ENCODE peak calls at places on chromosomes 7 and 10, in ten cellular contexts. U, J, M, D, X, S, N, C, H and Q are unnamed samples.

GRCh38 chr7:1558181-1558811 is 2.3 kb upstream of the TMEM184A start:
- DNase-seq in J (no peak), N (no peak), C (no peak), U (peak), S (peak), H (no peak), M (no peak), D (no peak), X (no peak), Q (no peak)

GRCh38 chr7:2198760-2199159 is 34.0 kb downstream of the MAD1L1 start:
- DNase-seq in S (no peak), N (no peak), J (no peak), M (peak), D (no peak), H (no peak), X (no peak), C (no peak), U (no peak), Q (no peak)

GRCh38 chr7:112571852-112572607 is 91.2 kb downstream of the LSMEM1 start:
- DNase-seq in S (no peak), J (no peak), D (no peak), H (no peak), X (peak), N (no peak), C (no peak), U (peak), M (no peak), Q (no peak)

GRCh38 chr7:55160539-55160938 is 141.7 kb downstream of the EGFR start:
- DNase-seq in H (no peak), S (no peak), N (no peak), D (no peak), X (no peak), U (no peak), J (no peak), M (no peak), C (no peak), Q (no peak)

GRCh38 chr10:103820101-103821062 is 35.0 kb downstream of the SH3PXD2A start:
- DNase-seq in C (no peak), S (no peak), J (no peak), H (no peak), U (no peak), N (peak), X (peak), M (peak), D (peak), Q (no peak)

GRCh38 chr7:44912775-44913347 is 27.5 kb upstream of the PURB start:
- DNase-seq in C (no peak), J (no peak), M (no peak), N (peak), X (no peak), D (no peak), S (no peak), U (peak), H (no peak), Q (no peak)

GRCh38 chr10:80264081-80265056 is 25.1 kb downstream of the MAT1A start:
- DNase-seq in C (no peak), S (no peak), M (no peak), J (no peak), X (no peak), H (no peak), D (no peak), U (peak), N (no peak), Q (no peak)

GRCh38 chr10:26430641-26431163 is 7.4 kb upstream of the APBB1IP start:
- DNase-seq in X (no peak), M (no peak), H (no peak), U (no peak), J (peak), N (no peak), S (no peak), D (no peak), C (peak), Q (no peak)

GRCh38 chr10:22655312-22655973 is 58.9 kb downstream of the PIP4K2A start:
- DNase-seq in U (no peak), S (no peak), D (no peak), H (no peak), M (no peak), C (no peak), N (no peak), J (no peak), X (no peak), Q (no peak)

GRCh38 chr7:36692444-36692843 is 31.9 kb downstream of the AOAH start:
- DNase-seq in H (no peak), J (no peak), X (no peak), N (no peak), M (no peak), S (no peak), D (no peak), U (no peak), C (no peak), Q (no peak)

GRCh38 chr10:49569031-49569765 is 30.3 kb upstream of the ERCC6 start:
- DNase-seq in M (no peak), U (no peak), S (no peak), N (no peak), H (no peak), X (no peak), J (no peak), C (peak), D (no peak), Q (no peak)

GRCh38 chr7:84746347-84746746 is 440.5 kb downstream of the SEMA3D start:
- DNase-seq in D (no peak), X (no peak), H (no peak), J (no peak), M (no peak), S (no peak), U (no peak), N (no peak), C (no peak), Q (no peak)

GRCh38 chr10:88152720-88153119 is 289.3 kb downstream of the PTEN start:
- DNase-seq in H (peak), U (no peak), D (no peak), C (no peak), N (no peak), X (no peak), J (peak), M (no peak), S (no peak), Q (peak)

GRCh38 chr10:126609566-126609965 is 60.9 kb downstream of the C10orf90 start:
- DNase-seq in J (no peak), H (no peak), X (no peak), U (no peak), S (no peak), N (no peak), M (no peak), D (no peak), C (no peak), Q (no peak)

GRCh38 chr7:69654849-69655707 is 56.8 kb downstream of the AUTS2 start:
- DNase-seq in H (no peak), J (no peak), M (no peak), S (no peak), C (peak), X (no peak), U (no peak), N (no peak), D (no peak), Q (no peak)

GRCh38 chr10:95235676-95236067 is 41.6 kb downstream of the ACSM6 start:
- DNase-seq in M (no peak), U (no peak), D (no peak), C (no peak), J (no peak), H (no peak), S (no peak), N (no peak), X (no peak), Q (no peak)

GRCh38 chr7:139698879-139699278 is 78.9 kb downstream of the HIPK2 start:
- DNase-seq in M (no peak), U (no peak), H (no peak), S (no peak), J (no peak), N (no peak), C (no peak), D (no peak), X (no peak), Q (no peak)

GRCh38 chr10:81873932-81874816 is 820 bp upstream of the NRG3 start:
- DNase-seq in H (peak), C (no peak), D (peak), M (peak), N (peak), X (no peak), J (no peak), S (peak), U (no peak), Q (no peak)

GRCh38 chr10:104300736-104301292 is 31.8 kb downstream of the GSTO2 start:
- DNase-seq in M (no peak), N (peak), J (no peak), C (no peak), H (no peak), D (peak), S (no peak), U (no peak), X (peak), Q (no peak)

GRCh38 chr7:97819161-97819560 is 53.0 kb downstream of the ASNS start:
- DNase-seq in D (no peak), N (no peak), H (no peak), C (no peak), S (no peak), M (no peak), U (peak), X (no peak), J (no peak), Q (no peak)

GRCh38 chr7:50679218-50680007 is 103.3 kb downstream of the GRB10 start:
- DNase-seq in N (no peak), X (no peak), D (no peak), J (no peak), U (peak), H (no peak), S (no peak), C (no peak), M (no peak), Q (no peak)

GRCh38 chr7:135790371-135790977 is 41.9 kb upstream of the FAM180A start:
- DNase-seq in J (no peak), D (no peak), S (no peak), H (no peak), M (no peak), X (no peak), N (no peak), C (no peak), U (no peak), Q (no peak)

GRCh38 chr7:10973942-10974716 is 457 bp downstream of the PHF14 start:
- DNase-seq in H (peak), M (peak), N (peak), D (no peak), S (no peak), J (no peak), C (no peak), U (peak), X (peak), Q (peak)

GRCh38 chr7:19404912-19405329 is 259.7 kb upstream of the FERD3L start:
- DNase-seq in U (no peak), X (no peak), M (no peak), C (no peak), D (no peak), H (no peak), J (no peak), N (no peak), S (no peak), Q (no peak)

GRCh38 chr10:6578221-6579192 is 1.6 kb downstream of the PRKCQ start:
- DNase-seq in X (no peak), N (no peak), C (no peak), S (no peak), U (no peak), M (no peak), J (no peak), H (no peak), D (no peak), Q (no peak)

DNA sequence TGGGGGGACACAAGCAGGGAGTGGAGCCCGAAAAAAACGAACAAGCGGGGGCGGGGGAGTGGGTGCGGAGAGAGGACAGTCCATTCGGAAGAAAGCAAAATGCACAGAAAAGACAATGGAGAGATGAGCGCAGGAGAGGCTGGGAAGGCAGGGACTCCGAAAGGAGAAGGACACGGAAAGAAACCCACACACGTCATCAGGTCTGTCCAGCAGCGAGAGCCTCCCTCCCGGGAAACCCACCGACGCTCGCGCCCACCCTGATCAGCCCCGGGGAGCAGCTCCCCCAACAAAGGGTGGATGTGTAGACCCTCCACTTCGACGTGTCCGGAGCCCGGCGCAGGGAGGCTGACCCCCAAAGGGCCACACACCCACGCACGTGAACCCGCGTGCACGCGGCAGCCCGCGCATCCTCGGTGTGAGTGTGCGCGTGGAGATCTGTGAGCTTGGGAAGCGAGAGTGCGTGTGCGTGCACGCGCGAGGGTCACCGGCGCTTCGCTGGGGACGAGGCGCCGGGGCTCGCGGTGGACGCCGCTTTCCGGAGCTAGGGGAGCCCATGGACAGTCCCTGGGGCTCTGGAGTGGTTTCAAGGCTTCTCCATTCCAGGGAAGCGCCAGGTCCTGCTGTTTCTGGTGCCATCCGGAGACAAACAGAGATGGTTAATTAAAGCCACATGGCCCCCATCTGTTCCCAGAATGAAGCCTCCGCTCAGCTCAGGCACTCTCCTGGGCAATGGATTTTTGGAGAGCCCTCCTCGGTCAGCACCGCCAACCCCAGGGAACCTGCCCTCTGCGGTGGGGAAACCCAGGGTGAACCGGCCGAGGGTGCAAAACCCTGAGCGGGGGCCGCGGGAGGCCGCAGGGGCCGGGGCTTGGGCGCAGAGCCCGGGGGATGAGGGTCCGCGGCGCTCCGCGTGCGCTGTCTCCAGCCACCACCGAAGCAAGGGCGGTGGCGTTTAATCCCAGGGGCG is 919 bp downstream of the LAMB1 start:
- DNase-seq in J (peak), C (no peak), U (no peak), N (no peak), X (peak), H (no peak), D (peak), S (peak), M (no peak), Q (no peak)
- TF ChIP-seq POLR2A in J (no peak), C (no peak), U (no peak), N (no peak), X (no peak), H (no peak), D (no peak), S (no peak), M (no peak), Q (no peak)

DNA sequence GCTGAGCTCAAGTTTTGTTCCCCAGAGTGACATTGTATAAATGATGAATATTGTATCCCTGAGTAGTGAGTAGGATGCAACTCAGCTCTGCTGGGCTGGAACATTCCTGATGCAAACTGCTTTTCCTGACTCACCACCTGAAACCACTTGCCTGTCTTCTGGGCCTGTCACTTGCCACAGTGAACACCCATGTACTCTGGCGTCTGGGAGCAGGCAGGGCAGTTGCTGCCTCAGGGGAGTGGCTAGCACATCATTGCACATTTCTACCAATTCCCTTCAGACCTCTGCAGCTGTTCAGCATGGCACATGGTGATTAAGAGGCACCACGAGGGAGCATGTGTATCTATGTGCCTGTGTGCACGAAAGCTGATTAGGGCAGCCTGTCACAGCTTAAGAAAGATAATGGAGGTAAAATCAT is 157.3 kb downstream of the SND1 start:
- DNase-seq in U (no peak), N (no peak), H (no peak), S (no peak), J (no peak), X (no peak), D (no peak), M (no peak), C (no peak), Q (no peak)
- TF ChIP-seq POLR2AphosphoS5 in U (no peak), N (no peak), H (no peak), S (no peak), J (no peak), X (no peak), D (no peak), M (no peak), C (no peak), Q (no peak)

GRCh38 chr7:151076863-151077704 is 3.5 kb downstream of the FASTK start:
- DNase-seq in S (peak), C (no peak), M (peak), H (no peak), N (peak), X (no peak), D (no peak), U (no peak), J (no peak), Q (no peak)
- TF ChIP-seq POLR2A in S (no peak), C (no peak), M (no peak), H (no peak), N (no peak), X (no peak), D (no peak), U (peak), J (no peak), Q (no peak)

DNA sequence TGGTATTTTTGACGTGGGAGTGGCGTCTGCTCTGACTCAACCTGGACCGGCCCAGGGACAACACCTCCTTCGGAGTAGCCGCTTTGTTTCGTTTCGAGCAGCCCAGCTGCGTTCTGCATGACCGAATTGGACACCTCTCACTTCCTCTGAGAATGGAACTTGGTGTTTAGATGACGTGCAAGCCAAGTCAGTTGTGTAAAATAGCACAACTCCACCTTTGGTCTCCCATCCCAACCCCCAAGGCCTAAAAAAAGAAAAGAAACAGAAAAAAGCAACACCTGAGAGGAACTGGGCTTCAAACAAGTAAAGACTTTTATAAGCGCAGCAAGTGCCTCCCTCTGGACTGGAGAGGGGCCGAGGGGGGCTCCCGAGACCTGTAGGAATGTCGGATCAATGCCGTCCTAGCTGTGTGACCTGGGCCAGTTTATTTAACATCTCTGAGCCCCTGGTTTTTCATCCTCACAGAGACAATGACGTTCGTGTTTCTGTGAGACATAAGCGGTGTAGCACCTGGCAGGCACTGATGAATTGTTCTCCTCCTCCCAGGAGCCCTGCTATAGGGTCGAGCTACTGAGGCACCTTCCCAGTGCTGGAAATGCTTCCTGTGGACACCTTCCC is 52.0 kb upstream of the SMNDC1 start:
- DNase-seq in N (peak), J (peak), H (peak), C (no peak), S (no peak), U (no peak), M (peak), D (no peak), X (peak), Q (no peak)
- TF ChIP-seq POLR2AphosphoS5 in N (peak), J (no peak), H (no peak), C (peak), S (no peak), U (no peak), M (peak), D (peak), X (no peak), Q (no peak)

DNA sequence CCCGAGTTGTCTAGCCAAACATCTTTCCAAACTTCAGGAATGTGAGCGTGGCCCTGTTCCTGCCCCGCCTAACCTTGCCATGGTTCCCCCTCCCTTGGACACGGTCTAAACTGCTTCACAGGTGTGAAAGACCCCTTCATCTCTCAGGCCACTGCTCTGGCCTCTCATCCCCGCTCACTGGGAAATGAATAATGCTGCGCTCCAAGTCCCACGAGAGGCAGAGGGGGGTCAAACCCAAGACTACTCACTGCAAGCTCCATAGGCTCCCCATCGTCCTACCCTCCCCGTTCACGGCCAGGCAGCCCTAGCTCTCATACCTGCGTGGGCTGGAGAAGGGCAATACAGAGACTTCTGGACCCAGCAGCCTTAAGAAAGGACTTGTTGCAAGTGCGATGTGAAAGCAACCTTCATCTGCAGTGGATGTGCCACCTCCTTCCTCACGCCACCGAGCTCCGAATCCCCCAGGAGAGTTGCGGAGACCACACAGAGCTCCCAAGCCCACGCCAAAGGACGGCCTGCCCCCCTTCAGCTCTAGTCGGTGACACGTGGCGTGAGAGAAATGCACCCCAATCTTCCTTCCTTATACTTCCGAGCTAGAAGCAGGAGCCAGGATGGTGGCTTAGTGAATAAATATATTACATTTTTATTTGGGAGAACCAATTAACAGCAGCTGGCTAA is 9.7 kb downstream of the ZNF467 start:
- DNase-seq in M (peak), X (no peak), N (no peak), C (no peak), S (peak), J (no peak), H (no peak), D (no peak), U (no peak), Q (no peak)
- TF ChIP-seq POLR2A in M (no peak), X (no peak), N (no peak), C (no peak), S (no peak), J (no peak), H (no peak), D (no peak), U (no peak), Q (no peak)

GRCh38 chr10:24894309-24894708 is 58.1 kb downstream of the PRTFDC1 start:
- DNase-seq in H (no peak), X (no peak), M (no peak), D (no peak), J (no peak), U (no peak), N (no peak), S (no peak), C (no peak), Q (no peak)
- TF ChIP-seq POLR2AphosphoS5 in H (no peak), X (no peak), M (no peak), D (no peak), J (no peak), U (no peak), N (no peak), S (no peak), C (no peak), Q (no peak)

DNA sequence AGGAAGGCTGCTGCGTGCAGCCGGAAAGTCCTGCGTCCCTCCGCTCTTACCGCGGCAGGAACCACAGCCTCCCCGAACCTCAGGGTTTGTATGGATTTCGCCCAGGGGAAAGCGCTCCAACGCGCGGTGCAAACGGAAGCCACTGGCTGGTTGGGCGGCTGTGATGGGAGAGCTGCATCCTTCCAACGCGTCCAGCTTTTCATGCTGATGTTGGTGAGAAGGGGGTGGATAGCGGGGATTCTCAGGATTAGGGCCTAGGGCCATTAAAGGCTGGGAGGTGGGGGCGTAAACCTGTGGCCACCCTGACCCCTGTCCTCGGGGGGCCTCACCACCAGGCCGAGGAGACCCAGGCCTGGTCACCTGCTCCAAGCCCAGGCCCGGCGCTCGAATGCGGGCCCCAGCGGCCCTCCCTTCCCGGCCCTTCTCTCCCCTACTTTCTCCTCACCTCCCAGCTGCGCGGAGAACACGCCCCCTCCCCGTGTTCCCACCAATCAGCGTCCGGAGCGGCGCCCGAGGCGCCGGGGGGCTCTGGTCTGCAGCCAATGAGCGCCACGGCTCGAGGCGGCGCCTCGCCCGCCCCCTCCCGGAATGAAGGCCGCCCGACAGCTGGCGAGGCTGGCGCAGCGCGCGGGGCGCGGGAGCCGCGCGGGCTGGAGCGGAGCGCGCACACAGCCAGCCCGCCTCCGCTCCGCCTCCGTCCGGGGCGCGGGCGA is 458 bp upstream of the NANOS1 start:
- DNase-seq in D (peak), M (peak), H (peak), J (peak), X (peak), U (peak), S (peak), N (peak), C (peak), Q (peak)
- TF ChIP-seq POLR2A in D (no peak), M (no peak), H (no peak), J (no peak), X (no peak), U (no peak), S (peak), N (no peak), C (no peak), Q (no peak)

GRCh38 chr7:41796331-41796730 is 93.4 kb upstream of the INHBA start:
- DNase-seq in S (no peak), M (no peak), J (no peak), H (no peak), N (no peak), X (no peak), D (no peak), C (no peak), U (no peak), Q (no peak)
- TF ChIP-seq POLR2AphosphoS5 in S (no peak), M (no peak), J (no peak), H (no peak), N (no peak), X (no peak), D (no peak), C (no peak), U (no peak), Q (no peak)